ENCODE peak calls at places on chromosomes 6 and 20, in nine cellular contexts. D, K, V, W, C, N, Y, U and T are unnamed samples.

GRCh38 chr6:44311767-44312166 is 1.4 kb downstream of the AARS2 start:
- DNase-seq in D (no peak), K (no peak), V (no peak), W (no peak), C (no peak), N (no peak), Y (no peak), U (no peak), T (no peak)

GRCh38 chr6:121531658-121532167 is 96.3 kb downstream of the GJA1 start:
- DNase-seq in D (no peak), K (no peak), V (no peak), W (no peak), C (no peak), N (no peak), Y (no peak), U (no peak), T (no peak)

GRCh38 chr6:88161921-88162320 is 4.2 kb downstream of the CNR1 start:
- DNase-seq in D (no peak), K (no peak), V (no peak), W (no peak), C (no peak), N (no peak), Y (no peak), U (no peak), T (no peak)

GRCh38 chr6:128567029-128567428 is 46.6 kb upstream of the PTPRK start:
- DNase-seq in D (no peak), K (no peak), V (no peak), W (no peak), C (peak), N (no peak), Y (no peak), U (no peak), T (no peak)

GRCh38 chr6:4942673-4943009 is 61.2 kb downstream of the RPP40 start:
- DNase-seq in D (no peak), K (no peak), V (no peak), W (no peak), C (no peak), N (no peak), Y (no peak), U (no peak), T (no peak)

GRCh38 chr6:143286280-143286795 is 164.2 kb downstream of the ADAT2 start:
- DNase-seq in D (no peak), K (no peak), V (no peak), W (no peak), C (peak), N (no peak), Y (no peak), U (no peak), T (no peak)

GRCh38 chr20:15875446-15875845 is 697.8 kb downstream of the KIF16B start:
- DNase-seq in D (no peak), K (no peak), V (no peak), W (no peak), C (no peak), N (no peak), Y (no peak), U (no peak), T (no peak)

GRCh38 chr6:105850636-105851035 is 235.5 kb upstream of the PRDM1 start:
- DNase-seq in D (no peak), K (no peak), V (no peak), W (no peak), C (no peak), N (no peak), Y (no peak), U (no peak), T (no peak)

GRCh38 chr20:46398963-46399362 is 7.5 kb downstream of the ELMO2 start:
- DNase-seq in D (no peak), K (no peak), V (no peak), W (peak), C (no peak), N (no peak), Y (no peak), U (no peak), T (no peak)

GRCh38 chr6:4021862-4022715 is 56.8 kb downstream of the FAM217A start:
- DNase-seq in D (no peak), K (no peak), V (no peak), W (no peak), C (no peak), N (no peak), Y (no peak), U (no peak), T (no peak)

GRCh38 chr20:362271-363254 is 15.7 kb downstream of the NRSN2 start:
- DNase-seq in D (peak), K (peak), V (peak), W (peak), C (peak), N (peak), Y (no peak), U (peak), T (no peak)

GRCh38 chr6:96784650-96785049 is 52.6 kb downstream of the GPR63 start:
- DNase-seq in D (no peak), K (no peak), V (no peak), W (no peak), C (no peak), N (no peak), Y (no peak), U (no peak), T (no peak)

GRCh38 chr6:42889815-42890214 is 10.4 kb downstream of the RPL7L1 start:
- DNase-seq in D (no peak), K (no peak), V (no peak), W (no peak), C (no peak), N (no peak), Y (no peak), U (no peak), T (no peak)

GRCh38 chr6:23308166-23308565 is 738.8 kb downstream of the HDGFL1 start:
- DNase-seq in D (peak), K (no peak), V (no peak), W (no peak), C (no peak), N (no peak), Y (no peak), U (no peak), T (no peak)

GRCh38 chr6:6705061-6705425 is 116.5 kb downstream of the LY86 start:
- DNase-seq in D (no peak), K (no peak), V (no peak), W (no peak), C (no peak), N (no peak), Y (no peak), U (no peak), T (no peak)

GRCh38 chr6:20746805-20747204 is 212.5 kb downstream of the CDKAL1 start:
- DNase-seq in D (no peak), K (peak), V (no peak), W (no peak), C (no peak), N (no peak), Y (no peak), U (no peak), T (no peak)

GRCh38 chr6:70709826-70710225 is 42.1 kb downstream of the SMAP1 start:
- DNase-seq in D (no peak), K (no peak), V (no peak), W (no peak), C (peak), N (no peak), Y (no peak), U (no peak), T (no peak)

GRCh38 chr6:36592221-36592655 is 1.9 kb upstream of the SRSF3 start:
- DNase-seq in D (no peak), K (peak), V (no peak), W (no peak), C (no peak), N (no peak), Y (no peak), U (no peak), T (peak)

GRCh38 chr6:33794910-33795615 is 6.1 kb upstream of the LEMD2 start:
- DNase-seq in D (no peak), K (no peak), V (peak), W (peak), C (no peak), N (no peak), Y (no peak), U (no peak), T (no peak)

GRCh38 chr20:23068283-23068682 is 17.8 kb downstream of the CD93 start:
- DNase-seq in D (no peak), K (no peak), V (no peak), W (no peak), C (no peak), N (no peak), Y (no peak), U (no peak), T (no peak)

GRCh38 chr6:4613795-4614194 is 162.4 kb upstream of the CDYL start:
- DNase-seq in D (no peak), K (no peak), V (no peak), W (no peak), C (no peak), N (no peak), Y (no peak), U (no peak), T (no peak)

GRCh38 chr6:151524059-151524458 is 30.2 kb downstream of the CCDC170 start:
- DNase-seq in D (no peak), K (no peak), V (no peak), W (no peak), C (no peak), N (no peak), Y (no peak), U (no peak), T (no peak)

GRCh38 chr6:44000164-44000842 is 126.9 kb downstream of the MRPL14 start:
- DNase-seq in D (no peak), K (peak), V (no peak), W (peak), C (no peak), N (peak), Y (no peak), U (no peak), T (no peak)

GRCh38 chr6:80134065-80134464 is 27.6 kb downstream of the BCKDHB start:
- DNase-seq in D (no peak), K (no peak), V (no peak), W (no peak), C (no peak), N (no peak), Y (no peak), U (no peak), T (no peak)

GRCh38 chr6:110415297-110415916 is at the start of gene DDO:
- DNase-seq in D (peak), K (no peak), V (no peak), W (no peak), C (no peak), N (peak), Y (no peak), U (peak), T (no peak)

GRCh38 chr6:18260448-18261106 is 3.8 kb downstream of the DEK start:
- DNase-seq in D (no peak), K (peak), V (no peak), W (peak), C (peak), N (no peak), Y (no peak), U (no peak), T (peak)

GRCh38 chr6:14489445-14489844 is 371.9 kb downstream of the CD83 start:
- DNase-seq in D (no peak), K (no peak), V (no peak), W (no peak), C (no peak), N (no peak), Y (no peak), U (no peak), T (no peak)

GRCh38 chr6:148027201-148027600 is 315.4 kb upstream of the SASH1 start:
- DNase-seq in D (no peak), K (no peak), V (no peak), W (no peak), C (no peak), N (peak), Y (no peak), U (no peak), T (no peak)

GRCh38 chr6:149934249-149935156 is 7.3 kb upstream of the ULBP2 start:
- DNase-seq in D (peak), K (peak), V (peak), W (peak), C (peak), N (peak), Y (peak), U (peak), T (peak)

GRCh38 chr6:25136879-25137278 is 142.3 kb upstream of the CARMIL1 start:
- DNase-seq in D (no peak), K (no peak), V (no peak), W (no peak), C (no peak), N (no peak), Y (no peak), U (no peak), T (no peak)

GRCh38 chr6:4355241-4355640 is 219.9 kb upstream of the ECI2 start:
- DNase-seq in D (no peak), K (no peak), V (peak), W (no peak), C (peak), N (no peak), Y (no peak), U (no peak), T (no peak)

GRCh38 chr20:23243791-23244190 is 106.8 kb upstream of the NXT1 start:
- DNase-seq in D (no peak), K (no peak), V (no peak), W (no peak), C (no peak), N (peak), Y (no peak), U (no peak), T (no peak)

GRCh38 chr20:34943808-34944568 is 11.6 kb downstream of the GSS start:
- DNase-seq in D (no peak), K (no peak), V (no peak), W (no peak), C (no peak), N (no peak), Y (no peak), U (no peak), T (no peak)

GRCh38 chr6:22030730-22031619 is 265.9 kb downstream of the PRL start:
- DNase-seq in D (no peak), K (no peak), V (no peak), W (no peak), C (no peak), N (no peak), Y (no peak), U (no peak), T (no peak)
- TF ChIP-seq CTCF in D (no peak), K (no peak), V (no peak), W (no peak), C (no peak), N (no peak), Y (no peak), U (no peak), T (no peak)

DNA sequence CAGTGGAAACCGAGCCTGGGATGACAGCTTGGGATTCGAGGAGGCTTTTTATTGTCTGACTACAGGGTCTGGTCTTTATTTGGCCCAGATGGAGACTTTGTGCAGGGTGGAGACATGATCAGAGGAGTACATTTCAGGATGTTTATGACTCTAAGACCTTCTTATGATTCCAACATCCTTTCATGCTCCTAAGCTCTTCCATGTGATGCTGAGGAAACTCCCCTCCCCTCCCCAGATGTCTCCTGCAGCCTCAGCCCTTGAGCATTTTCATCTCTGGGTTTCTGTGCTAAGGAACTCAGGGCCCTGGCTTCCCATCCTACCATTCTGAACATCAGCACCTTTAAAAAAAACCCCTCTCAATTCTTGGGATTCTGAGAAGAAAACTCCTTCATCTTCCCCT is 186.6 kb downstream of the SOX4 start:
- DNase-seq in D (no peak), K (no peak), V (no peak), W (no peak), C (no peak), N (no peak), Y (no peak), U (no peak), T (no peak)
- TF ChIP-seq CTCF in D (no peak), K (no peak), V (no peak), W (no peak), C (no peak), N (no peak), Y (no peak), U (no peak), T (no peak)

GRCh38 chr6:1618305-1619105 is 8.8 kb downstream of the FOXC1 start:
- DNase-seq in D (no peak), K (no peak), V (no peak), W (peak), C (no peak), N (no peak), Y (no peak), U (no peak), T (no peak)
- TF ChIP-seq CTCF in D (no peak), K (no peak), V (no peak), W (no peak), C (no peak), N (no peak), Y (no peak), U (no peak), T (no peak)

GRCh38 chr6:21935561-21936028 is 342.0 kb downstream of the SOX4 start:
- DNase-seq in D (no peak), K (no peak), V (no peak), W (peak), C (peak), N (peak), Y (no peak), U (no peak), T (no peak)
- TF ChIP-seq CTCF in D (no peak), K (peak), V (peak), W (peak), C (peak), N (peak), Y (no peak), U (peak), T (no peak)

DNA sequence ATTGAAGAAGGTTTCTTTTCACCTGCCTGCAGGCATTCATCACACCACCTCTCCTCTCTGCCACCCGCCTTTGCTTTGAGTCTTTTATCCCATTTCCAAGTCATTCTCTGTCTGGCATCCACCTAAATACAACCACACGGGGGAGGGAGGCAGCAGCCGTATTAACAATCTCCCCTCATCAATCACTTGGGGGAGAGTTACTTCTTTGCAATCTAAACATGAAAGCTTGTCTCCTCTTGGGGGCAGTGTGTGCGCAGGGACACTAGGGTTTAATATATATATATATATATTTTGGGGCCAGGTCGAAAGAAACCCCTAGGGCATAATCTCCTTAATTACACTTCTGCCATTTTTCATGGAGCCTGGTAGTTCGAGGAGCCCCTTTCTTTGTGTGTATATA is 214.5 kb downstream of the TSHZ2 start:
- DNase-seq in D (no peak), K (no peak), V (no peak), W (no peak), C (no peak), N (no peak), Y (no peak), U (no peak), T (no peak)
- TF ChIP-seq CTCF in D (no peak), K (no peak), V (no peak), W (peak), C (no peak), N (no peak), Y (no peak), U (no peak), T (no peak)

GRCh38 chr6:55963301-55963700 is 87.9 kb upstream of the BMP5 start:
- DNase-seq in D (no peak), K (no peak), V (no peak), W (peak), C (no peak), N (no peak), Y (no peak), U (no peak), T (no peak)
- TF ChIP-seq CTCF in D (no peak), K (no peak), V (no peak), W (peak), C (peak), N (no peak), Y (no peak), U (no peak), T (no peak)

GRCh38 chr20:8244637-8245036 is 112.6 kb downstream of the PLCB1 start:
- DNase-seq in D (no peak), K (no peak), V (no peak), W (no peak), C (peak), N (no peak), Y (no peak), U (no peak), T (no peak)

GRCh38 chr20:8242827-8243764 is 111.0 kb downstream of the PLCB1 start:
- DNase-seq in D (no peak), K (no peak), V (no peak), W (no peak), C (no peak), N (no peak), Y (no peak), U (no peak), T (no peak)

GRCh38 chr20:8246153-8246552 is 114.1 kb downstream of the PLCB1 start:
- DNase-seq in D (no peak), K (no peak), V (no peak), W (no peak), C (no peak), N (no peak), Y (no peak), U (no peak), T (no peak)

GRCh38 chr20:8246701-8247100 is 114.6 kb downstream of the PLCB1 start:
- DNase-seq in D (no peak), K (no peak), V (no peak), W (no peak), C (no peak), N (no peak), Y (no peak), U (no peak), T (no peak)

DNA sequence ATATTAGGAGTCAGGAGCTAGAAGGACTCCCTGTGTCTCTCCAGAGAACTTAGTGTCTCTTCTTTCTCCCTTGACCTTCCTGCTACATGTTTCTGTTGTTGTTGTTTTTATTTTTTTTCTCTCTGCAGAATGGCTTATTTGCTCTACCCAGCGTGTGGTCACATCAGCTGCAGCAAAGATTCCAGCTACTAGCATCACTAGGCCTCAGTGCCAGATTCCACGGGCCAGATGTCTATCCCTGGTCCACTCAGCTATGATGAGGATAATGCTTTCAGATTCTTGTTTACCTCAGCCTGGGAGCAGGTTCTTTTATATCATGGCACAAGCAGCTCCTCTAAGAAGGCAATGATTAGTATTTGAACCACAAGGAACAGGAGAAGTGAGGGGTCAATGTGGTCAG is 110.0 kb downstream of the PLCB1 start:
- DNase-seq in D (no peak), K (no peak), V (no peak), W (no peak), C (no peak), N (no peak), Y (no peak), U (no peak), T (no peak)
- TF ChIP-seq CTCF in D (no peak), K (no peak), V (no peak), W (no peak), C (no peak), N (no peak), Y (no peak), U (no peak), T (no peak)

DNA sequence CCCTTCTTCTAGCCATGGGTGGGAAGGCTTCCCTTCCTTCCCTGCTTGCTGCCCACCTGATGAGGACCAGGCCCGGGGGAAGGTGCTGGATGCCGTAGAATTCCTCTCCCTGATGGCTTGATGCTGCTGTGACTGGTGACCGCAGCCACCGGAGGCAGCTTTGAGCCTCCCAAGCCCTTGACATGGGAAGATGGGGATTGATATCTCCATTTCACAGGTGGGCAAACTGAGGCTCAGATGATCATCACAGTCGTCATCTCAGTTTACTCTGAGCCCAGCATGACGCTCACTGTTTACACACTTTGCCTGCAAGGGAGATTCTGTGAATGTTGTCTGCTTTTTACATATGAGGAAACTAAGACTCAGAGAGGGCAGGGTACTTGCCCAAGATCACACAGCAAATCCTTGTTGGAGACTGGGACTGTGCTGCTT is 43.9 kb downstream of the SRC start:
- DNase-seq in D (no peak), K (no peak), V (no peak), W (peak), C (no peak), N (no peak), Y (no peak), U (no peak), T (no peak)
- TF ChIP-seq CTCF in D (no peak), K (no peak), V (peak), W (peak), C (no peak), N (no peak), Y (no peak), U (no peak), T (no peak)

DNA sequence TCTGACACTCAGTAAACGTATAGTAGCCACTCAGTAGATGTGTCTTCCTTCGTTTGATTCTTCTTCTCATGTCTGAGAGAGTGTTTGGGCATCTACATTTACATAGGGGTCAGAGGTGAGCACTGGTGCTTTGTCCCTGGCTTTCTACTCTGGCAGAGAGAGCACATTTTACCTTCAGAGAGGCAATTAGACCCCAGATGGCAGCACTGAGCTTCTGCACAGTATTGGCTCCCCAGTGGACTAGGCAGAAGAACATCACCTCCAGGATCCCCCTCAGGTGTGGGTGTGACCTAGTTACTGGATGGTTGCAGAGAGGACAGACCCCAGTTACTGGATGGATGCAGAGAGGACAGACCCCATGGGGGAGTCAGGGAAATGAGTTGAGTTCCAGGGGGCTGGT is 327.2 kb downstream of the DHX35 start:
- DNase-seq in D (no peak), K (peak), V (no peak), W (peak), C (no peak), N (no peak), Y (no peak), U (no peak), T (no peak)
- TF ChIP-seq CTCF in D (no peak), K (peak), V (no peak), W (peak), C (no peak), N (no peak), Y (no peak), U (peak), T (no peak)